ENCODE peak calls at places on chromosomes 6 and 20, in five cellular contexts. F, M, Y, N and D are unnamed samples.

GRCh38 chr6:33069021-33069738 is 4.3 kb downstream of the HLA-DPA1 start:
- DNase-seq in F (no peak), Y (no peak), M (no peak), N (no peak), D (no peak)

GRCh38 chr6:155142163-155142901 is 121.5 kb upstream of the CLDN20 start:
- DNase-seq in N (no peak), F (no peak), M (no peak), Y (no peak), D (no peak)

GRCh38 chr6:156720739-156721714 is 56.2 kb upstream of the ARID1B start:
- DNase-seq in N (peak; percentile 65), F (peak; percentile 24), Y (no peak), M (peak; percentile 76), D (no peak)

GRCh38 chr6:133814797-133815196 is 74.1 kb upstream of the TCF21 start:
- DNase-seq in F (no peak), Y (no peak), M (no peak), N (no peak), D (peak; percentile 6)

GRCh38 chr20:9977629-9978028 is 57.2 kb upstream of the ANKEF1 start:
- DNase-seq in M (no peak), N (no peak), F (peak; percentile 10), Y (no peak), D (peak; percentile 80)

GRCh38 chr6:75755704-75756103 is 6.7 kb downstream of the MYO6 start:
- DNase-seq in N (no peak), M (no peak), F (no peak), Y (no peak), D (no peak)

GRCh38 chr20:59102722-59103415 is 60.3 kb upstream of the PRELID3B start:
- DNase-seq in Y (no peak), N (no peak), M (no peak), F (no peak), D (no peak)

GRCh38 chr20:35991142-35991771 is 22.9 kb downstream of the CNBD2 start:
- DNase-seq in M (no peak), Y (peak; percentile 47), N (no peak), F (peak; percentile 35), D (peak; percentile 22)

GRCh38 chr6:44739163-44739562 is 351.7 kb downstream of the CDC5L start:
- DNase-seq in N (no peak), F (no peak), Y (no peak), M (no peak), D (no peak)

GRCh38 chr6:38517005-38517404 is 122.7 kb downstream of the BTBD9 start:
- DNase-seq in M (no peak), F (peak; percentile 36), N (no peak), Y (no peak), D (no peak)

GRCh38 chr20:54255157-54255556 is 47.3 kb downstream of the PFDN4 start:
- DNase-seq in M (no peak), Y (no peak), F (no peak), N (no peak), D (no peak)

GRCh38 chr6:48078092-48078491 is 32.9 kb downstream of the PTCHD4 start:
- DNase-seq in M (no peak), N (no peak), F (no peak), Y (no peak), D (no peak)

GRCh38 chr6:46138281-46138680 is 8.5 kb downstream of the ENPP4 start:
- DNase-seq in N (no peak), Y (no peak), M (no peak), F (no peak), D (no peak)

GRCh38 chr6:28980797-28981390 is 24.2 kb downstream of the ZNF311 start:
- DNase-seq in N (peak; percentile 72), Y (peak; percentile 93), M (peak; percentile 11), F (peak; percentile 100), D (peak; percentile 80)

DNA sequence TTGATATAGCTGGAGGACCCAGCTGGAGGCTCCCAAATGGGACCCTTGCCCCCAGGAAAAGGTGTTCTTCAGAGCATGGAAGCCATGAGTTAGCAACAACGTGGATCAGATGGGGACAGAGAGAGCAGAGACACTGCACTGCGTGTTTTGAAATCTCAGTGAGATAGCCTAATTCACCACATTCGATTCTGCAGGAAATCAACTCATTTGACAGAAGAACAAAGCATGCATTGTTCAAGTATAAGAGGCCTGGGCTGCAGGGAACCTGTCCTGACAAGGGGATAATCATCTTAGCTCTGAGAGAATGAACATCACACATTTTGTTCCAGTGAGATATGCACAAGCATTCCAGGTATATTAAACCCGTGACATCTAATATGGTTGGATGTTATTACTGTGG is 450.2 kb downstream of the CDH26 start:
- DNase-seq in F (no peak), N (no peak), Y (no peak), M (no peak), D (no peak)
- H3K9ac ChIP-seq in F (no peak overlapping the region), N (no peak overlapping the region), Y (no peak overlapping the region), M (no peak overlapping the region), D (no peak overlapping the region)

DNA sequence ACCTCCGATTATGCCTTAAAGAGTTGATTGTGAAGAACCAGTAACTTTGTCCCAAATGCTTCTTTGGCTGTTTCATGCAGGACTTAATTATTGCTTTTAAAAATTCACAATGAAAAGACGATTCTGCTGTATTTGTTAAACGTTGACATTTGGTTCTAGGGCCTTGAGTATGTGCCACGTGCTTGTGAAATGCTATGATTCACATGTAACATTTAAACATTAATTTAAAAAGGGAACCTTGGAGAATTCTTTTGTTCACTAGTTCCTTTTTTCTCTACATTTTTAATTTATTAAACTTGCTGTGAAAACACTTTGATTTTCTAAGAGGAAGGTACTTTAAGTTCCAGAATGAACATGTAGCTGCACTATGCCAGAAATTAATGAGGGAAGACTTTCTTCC is 9.5 kb downstream of the GZF1 start:
- DNase-seq in Y (no peak), N (no peak), M (no peak), F (no peak), D (no peak)
- TF ChIP-seq POLR2A in Y (no peak), N (no peak), M (no peak), F (no peak), D (no peak)

GRCh38 chr6:3848380-3848779 is 793 bp upstream of the FAM50B start:
- DNase-seq in Y (no peak), N (no peak), F (no peak), M (no peak), D (no peak)
- TF ChIP-seq YY1 in Y (no peak), N (no peak), F (no peak), M (no peak), D (no peak)

DNA sequence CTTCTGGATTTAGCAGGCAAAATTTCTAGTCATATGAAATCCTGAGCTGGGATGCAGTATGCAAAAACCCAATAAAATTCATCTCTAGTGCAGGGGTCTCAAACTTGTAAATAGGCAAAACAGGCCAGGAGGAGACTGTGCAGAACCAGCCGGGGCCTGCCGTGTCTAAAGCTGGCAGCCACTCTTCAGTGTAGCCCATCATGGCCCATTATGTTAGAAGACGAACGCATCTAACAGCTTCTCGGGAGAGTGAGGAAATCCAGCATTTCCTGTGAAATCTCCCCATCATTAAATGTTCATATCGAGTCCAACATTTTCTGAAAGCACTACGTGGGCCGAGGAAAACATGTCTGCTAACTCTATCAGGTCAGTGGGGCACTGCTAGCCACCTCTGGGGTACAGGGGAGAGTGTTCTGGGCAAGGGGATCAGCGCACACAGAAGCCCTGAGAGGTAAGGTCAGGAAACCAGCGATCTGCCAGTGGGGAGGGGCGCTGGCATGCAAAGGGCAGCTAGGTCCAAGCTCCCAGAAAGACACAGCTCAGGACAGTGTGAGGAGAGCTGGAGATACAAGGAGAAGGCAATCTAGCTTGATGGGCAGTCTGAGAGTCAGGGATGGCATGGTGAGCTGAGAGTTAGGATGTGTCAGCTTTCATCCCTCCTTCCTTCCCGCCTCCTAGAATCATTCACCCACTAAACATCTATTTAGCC is 144.2 kb downstream of the PREX1 start:
- DNase-seq in F (no peak), Y (no peak), N (no peak), M (no peak), D (no peak)
- H3K9ac ChIP-seq in F (no peak overlapping the region), Y (no peak overlapping the region), N (no peak overlapping the region), M (no peak overlapping the region), D (no peak overlapping the region)